ENCODE peak calls at places on chromosome 10, in nine cellular contexts. H, Y, Q, M, O, V, L, S and T are unnamed samples.

GRCh38 chr10:63547628-63548356 is 26.6 kb downstream of the REEP3 start:
- DNase-seq in L (no peak), H (no peak), Y (no peak), Q (no peak), V (no peak), S (no peak), O (no peak), M (no peak), T (no peak)

GRCh38 chr10:20877986-20878979 is 18.8 kb downstream of the NEBL start:
- DNase-seq in O (no peak), Y (peak), L (no peak), M (peak), V (no peak), S (no peak), H (no peak), Q (no peak), T (no peak)

GRCh38 chr10:20768849-20769248 is 128.3 kb downstream of the NEBL start:
- DNase-seq in Q (no peak), M (peak), V (no peak), H (no peak), O (no peak), Y (peak), L (no peak), S (no peak), T (no peak)

GRCh38 chr10:51733061-51733460 is 33.7 kb upstream of the CSTF2T start:
- DNase-seq in Q (no peak), S (no peak), O (no peak), V (no peak), H (no peak), M (peak), L (no peak), Y (no peak), T (no peak)

GRCh38 chr10:60089095-60089494 is 182.7 kb upstream of the CCDC6 start:
- DNase-seq in O (no peak), H (no peak), Q (no peak), L (no peak), V (no peak), Y (no peak), M (peak), S (no peak), T (no peak)

GRCh38 chr10:74425602-74426001 is 274.6 kb downstream of the ADK start:
- DNase-seq in L (no peak), Q (no peak), V (no peak), Y (no peak), M (no peak), O (no peak), H (no peak), S (no peak), T (no peak)

GRCh38 chr10:30000802-30001571 is 58.4 kb downstream of the JCAD start:
- DNase-seq in L (no peak), H (peak), Q (no peak), S (peak), V (peak), O (peak), Y (no peak), M (peak), T (no peak)

GRCh38 chr10:22321156-22321711 is 335 bp downstream of the BMI1 start:
- DNase-seq in O (no peak), V (no peak), Y (no peak), L (peak), M (peak), S (peak), Q (peak), H (peak), T (peak)

GRCh38 chr10:5743736-5744135 is 59.1 kb downstream of the TASOR2 start:
- DNase-seq in H (no peak), L (no peak), Y (no peak), S (no peak), Q (no peak), M (no peak), O (no peak), V (no peak), T (no peak)
- TF ChIP-seq CTCF in H (no peak), L (no peak), Y (no peak), S (no peak), Q (no peak), M (no peak), O (no peak), V (no peak), T (no peak)

GRCh38 chr10:50294582-50294981 is 43.3 kb upstream of the ASAH2 start:
- DNase-seq in L (no peak), O (no peak), Q (no peak), Y (no peak), V (no peak), M (no peak), S (no peak), H (no peak), T (no peak)

GRCh38 chr10:50295367-50295766 is 44.1 kb upstream of the ASAH2 start:
- DNase-seq in M (no peak), H (no peak), S (no peak), Q (no peak), L (no peak), O (no peak), V (no peak), Y (no peak), T (no peak)

GRCh38 chr10:50289196-50289595 is 37.9 kb upstream of the ASAH2 start:
- DNase-seq in V (no peak), M (no peak), O (no peak), S (no peak), Q (no peak), H (no peak), Y (no peak), L (no peak), T (no peak)

GRCh38 chr10:50293508-50294320 is 42.4 kb upstream of the ASAH2 start:
- DNase-seq in S (no peak), L (no peak), O (no peak), M (no peak), Y (no peak), Q (no peak), V (no peak), H (no peak), T (no peak)

GRCh38 chr10:50291261-50291850 is 40.0 kb upstream of the ASAH2 start:
- DNase-seq in V (no peak), H (no peak), M (peak), S (no peak), L (no peak), Y (no peak), O (no peak), Q (no peak), T (no peak)
- TF ChIP-seq CTCF in V (no peak), H (peak), M (peak), S (peak), L (peak), Y (no peak), O (no peak), Q (peak), T (peak)

GRCh38 chr10:16520900-16521299 is 779 bp downstream of the C1QL3 start:
- DNase-seq in L (peak), H (no peak), M (peak), S (peak), Q (peak), Y (no peak), O (no peak), V (no peak), T (peak)
- TF ChIP-seq CTCF in L (peak), H (no peak), M (peak), S (no peak), Q (no peak), Y (no peak), O (peak), V (peak), T (peak)

DNA sequence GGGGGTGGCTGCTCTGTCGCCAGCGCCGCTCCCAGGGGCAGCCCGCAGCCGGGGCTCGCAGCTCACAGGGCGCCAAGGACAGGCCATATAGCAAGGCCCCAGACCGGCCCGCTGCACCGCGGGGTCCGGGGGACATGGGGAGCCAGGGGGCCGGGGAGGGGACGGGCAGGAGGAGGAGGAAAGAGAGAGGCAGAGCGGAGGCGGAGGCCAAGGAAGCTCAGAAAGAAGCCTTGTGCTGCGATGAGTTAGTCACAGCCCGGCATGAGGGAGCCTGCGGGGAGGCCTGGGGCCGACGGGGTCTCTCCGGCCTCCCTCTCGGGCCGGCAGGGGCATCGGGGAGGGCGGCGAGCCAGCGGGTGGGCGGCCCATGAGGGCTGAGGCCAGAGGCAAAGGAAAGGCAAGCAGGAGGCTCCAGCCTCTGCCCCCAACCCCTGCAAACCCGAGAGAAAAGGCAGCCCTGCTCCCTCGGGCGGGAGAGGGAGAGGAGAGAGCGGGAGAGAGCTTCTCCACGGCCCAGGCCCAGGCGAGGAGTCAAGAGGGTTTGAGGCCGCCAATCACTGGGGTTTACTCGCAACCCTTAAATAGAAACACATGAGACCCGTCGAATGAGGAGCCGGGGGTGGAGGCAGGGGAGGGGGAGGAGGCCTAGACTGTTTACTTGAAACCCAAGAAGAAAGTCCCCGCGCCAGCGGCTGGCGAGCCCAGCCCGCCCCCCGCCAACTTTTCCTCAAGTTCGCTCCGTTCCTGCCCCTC is 167.9 kb downstream of the NEURL1 start:
- DNase-seq in Q (peak), Y (no peak), L (peak), V (peak), M (peak), S (peak), O (no peak), H (peak), T (no peak)
- TF ChIP-seq CTCF in Q (no peak), Y (no peak), L (no peak), V (no peak), M (no peak), S (no peak), O (no peak), H (no peak), T (no peak)

GRCh38 chr10:93034426-93034825 is 26.2 kb upstream of the CYP26C1 start:
- DNase-seq in Y (no peak), S (no peak), L (no peak), M (peak), O (no peak), Q (no peak), H (no peak), V (no peak), T (no peak)
- TF ChIP-seq CTCF in Y (no peak), S (no peak), L (no peak), M (no peak), O (no peak), Q (no peak), H (no peak), V (no peak), T (no peak)

DNA sequence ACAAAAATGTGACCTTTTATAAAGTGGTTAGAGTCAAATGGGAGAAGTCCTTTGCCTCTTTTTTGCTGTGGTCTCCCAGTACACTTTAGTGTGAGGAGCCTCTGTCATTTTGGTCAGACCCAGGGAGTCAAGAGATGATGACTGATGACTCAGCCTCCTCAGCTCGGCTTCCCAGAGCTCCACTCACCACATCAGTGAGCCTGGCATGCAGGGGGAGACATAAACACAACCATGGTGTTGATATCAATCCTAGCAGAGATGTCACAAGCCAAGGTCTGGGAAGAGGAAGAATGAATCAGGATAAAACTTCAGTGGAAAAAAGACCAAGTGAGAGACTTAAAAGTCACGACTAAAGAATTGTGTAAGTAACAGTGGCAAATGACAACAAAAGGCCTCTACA is 50.1 kb downstream of the TFAM start:
- DNase-seq in L (no peak), M (peak), V (peak), Y (peak), S (peak), O (no peak), H (peak), Q (no peak), T (no peak)
- TF ChIP-seq CTCF in L (no peak), M (peak), V (peak), Y (no peak), S (no peak), O (no peak), H (no peak), Q (no peak), T (no peak)